ENCODE peak calls at places on chromosomes 1 and 21, in seven cellular contexts. B is astrocyte, F is GM12878, P is adipocyte, Y is ovary, K is iPS DF 6.9, R is AG04450. D is an unnamed sample.

GRCh38 chr1:911875-912739 is 11.6 kb upstream of the SAMD11 start:
- DNase-seq in Y (no peak), K (no peak), R (no peak), F (no peak), P (no peak), B (no peak), D (no peak)

GRCh38 chr1:36128126-36128904 is 3.3 kb upstream of the COL8A2 start:
- DNase-seq in R (no peak), P (no peak), K (no peak), F (no peak), B (peak; percentile 85), Y (no peak), D (no peak)

GRCh38 chr21:42214081-42214750 is 4.7 kb upstream of the ABCG1 start:
- DNase-seq in B (no peak), K (no peak), Y (no peak), R (no peak), P (no peak), F (no peak), D (no peak)

GRCh38 chr21:42595281-42596187 is 57.9 kb upstream of the PDE9A start:
- DNase-seq in P (no peak), F (no peak), B (no peak), R (no peak), Y (no peak), K (no peak), D (no peak)

GRCh38 chr21:46002841-46003574 is 21.4 kb downstream of the COL6A1 start:
- DNase-seq in R (no peak), K (no peak), F (no peak), P (no peak), B (no peak), Y (peak; percentile 24), D (no peak)

GRCh38 chr1:48018799-48019198 is 21.6 kb upstream of the TRABD2B start:
- DNase-seq in B (no peak), K (no peak), Y (no peak), F (no peak), P (no peak), R (no peak), D (no peak)

GRCh38 chr21:32306021-32306780 is 7.5 kb downstream of the MRAP start:
- DNase-seq in P (no peak), R (no peak), B (no peak), F (no peak), K (peak; percentile 83), Y (no peak), D (no peak)

GRCh38 chr1:12040457-12041051 is 21.3 kb downstream of the MIIP start:
- DNase-seq in P (peak; percentile 65), R (peak; percentile 86), K (no peak), B (peak; percentile 96), F (peak; percentile 79), Y (peak; percentile 46), D (no peak)

GRCh38 chr1:8020032-8020431 is 6.1 kb downstream of the ERRFI1 start:
- DNase-seq in F (no peak), K (no peak), B (peak; percentile 77), R (no peak), P (peak; percentile 52), Y (no peak), D (no peak)

GRCh38 chr1:22089134-22089571 is 36.6 kb downstream of the CDC42 start:
- DNase-seq in K (no peak), B (no peak), F (no peak), R (no peak), Y (no peak), P (no peak), D (no peak)

GRCh38 chr1:99650773-99651437 is 5.0 kb downstream of the PALMD start:
- DNase-seq in R (no peak), F (no peak), B (peak; percentile 64), Y (no peak), P (no peak), K (no peak), D (no peak)

GRCh38 chr1:50152236-50152635 is 43.5 kb downstream of the ELAVL4 start:
- DNase-seq in F (no peak), Y (no peak), K (no peak), B (no peak), R (no peak), P (no peak), D (no peak)

GRCh38 chr1:106747791-106748190 is 308.7 kb upstream of the PRMT6 start:
- DNase-seq in F (no peak), K (no peak), P (no peak), R (no peak), Y (no peak), B (no peak), D (no peak)

GRCh38 chr1:13737388-13737787 is 37.4 kb downstream of the PRDM2 start:
- DNase-seq in R (no peak), B (no peak), F (no peak), Y (no peak), K (no peak), P (no peak), D (no peak)

GRCh38 chr21:36321325-36322082 is 1.5 kb downstream of the MORC3 start:
- DNase-seq in K (no peak), Y (no peak), R (no peak), B (peak; percentile 10), P (peak; percentile 55), F (no peak), D (no peak)

GRCh38 chr1:67441183-67441582 is 11.0 kb upstream of the SERBP1 start:
- DNase-seq in P (peak; percentile 81), Y (peak; percentile 74), K (no peak), F (no peak), B (peak; percentile 48), R (no peak), D (no peak)

GRCh38 chr21:32813265-32813903 is 41.8 kb upstream of the PAXBP1 start:
- DNase-seq in P (no peak), B (no peak), Y (peak; percentile 55), R (no peak), F (no peak), K (no peak), D (no peak)

GRCh38 chr1:9293241-9293511 is 482 bp downstream of the SPSB1 start:
- DNase-seq in P (no peak), Y (no peak), K (no peak), B (no peak), R (no peak), F (no peak), D (no peak)

GRCh38 chr1:9291914-9292360 is 757 bp upstream of the SPSB1 start:
- DNase-seq in P (peak; percentile 75), F (no peak), K (no peak), B (peak; percentile 53), Y (peak; percentile 69), R (no peak), D (no peak)

GRCh38 chr1:9293512-9294439 is 1.1 kb downstream of the SPSB1 start:
- DNase-seq in P (peak; percentile 77), F (no peak), R (no peak), K (no peak), B (peak; percentile 75), Y (peak; percentile 46), D (peak; percentile 47)

GRCh38 chr1:9294440-9294773 is 1.7 kb downstream of the SPSB1 start:
- DNase-seq in P (peak; percentile 60), F (no peak), R (peak; percentile 72), Y (peak; percentile 50), B (peak; percentile 93), K (no peak), D (no peak)

GRCh38 chr1:9292361-9293240 is at the start of gene SPSB1:
- DNase-seq in Y (peak; percentile 80), B (peak; percentile 57), P (peak; percentile 91), F (no peak), R (no peak), K (no peak), D (peak; percentile 64)
- H3K9me3 ChIP-seq in Y (no peaks in the 10 kb centered on the region), B (peaks cover 4% of the 10 kb centered on the region), P (no peaks in the 10 kb centered on the region), F (no peaks in the 10 kb centered on the region), R (peaks cover 7% of the 10 kb centered on the region), K (no peaks in the 10 kb centered on the region), D (no peaks in the 10 kb centered on the region)

DNA sequence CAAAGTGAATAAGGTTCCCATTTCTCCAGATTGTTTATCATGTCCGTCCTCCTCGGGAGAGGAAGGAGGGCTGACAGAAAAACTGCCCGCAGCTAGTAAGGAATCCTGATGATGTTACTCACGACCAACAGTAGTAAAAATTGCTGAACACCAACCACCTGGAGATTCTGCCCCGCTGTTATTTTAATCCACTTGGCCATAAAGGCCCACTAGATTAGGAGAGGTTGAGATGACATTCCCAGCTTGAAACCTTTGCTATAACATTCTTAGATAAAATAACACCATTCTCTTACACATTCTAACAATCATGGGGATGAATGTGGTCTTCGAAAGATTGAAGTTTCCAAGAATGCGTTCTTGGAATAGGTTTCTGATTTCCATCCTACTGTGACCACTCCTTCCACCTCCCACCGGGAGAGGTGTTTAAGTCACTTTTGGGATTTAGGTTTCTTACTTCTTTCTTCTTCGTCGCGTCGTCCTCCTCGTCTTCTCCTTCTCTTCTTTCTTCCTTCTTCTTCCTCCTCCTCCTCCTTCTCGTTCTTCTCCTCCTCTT is 1.9 kb downstream of the CACHD1 start:
- DNase-seq in F (no peak), R (no peak), B (no peak), P (peak; percentile 52), K (no peak), Y (peak; percentile 20), D (no peak)
- H3K9me3 ChIP-seq in F (no peaks in the 10 kb centered on the region), R (no peaks in the 10 kb centered on the region), B (no peaks in the 10 kb centered on the region), P (no peaks in the 10 kb centered on the region), K (no peaks in the 10 kb centered on the region), Y (no peaks in the 10 kb centered on the region), D (no peaks in the 10 kb centered on the region)

GRCh38 chr1:88984553-88984945 is 7.9 kb downstream of the KYAT3 start:
- DNase-seq in B (no peak), F (no peak), P (no peak), R (no peak), K (no peak), Y (no peak), D (no peak)

GRCh38 chr1:88985692-88986091 is 6.7 kb downstream of the KYAT3 start:
- DNase-seq in P (no peak), K (no peak), Y (no peak), B (no peak), F (no peak), R (no peak), D (no peak)

GRCh38 chr1:88985033-88985432 is 7.4 kb downstream of the KYAT3 start:
- DNase-seq in P (peak; percentile 92), K (no peak), F (no peak), R (peak; percentile 59), Y (peak; percentile 50), B (peak; percentile 90), D (no peak)

GRCh38 chr1:88990426-88990825 is 2.0 kb downstream of the KYAT3 start:
- DNase-seq in K (no peak), R (no peak), F (no peak), Y (no peak), B (no peak), P (no peak), D (no peak)
- H3K9me3 ChIP-seq in K (no peaks in the 10 kb centered on the region), R (peaks cover 4% of the 10 kb centered on the region), F (no peaks in the 10 kb centered on the region), Y (no peaks in the 10 kb centered on the region), B (no peaks in the 10 kb centered on the region), P (no peaks in the 10 kb centered on the region), D (no peaks in the 10 kb centered on the region)

GRCh38 chr1:2861143-2861987 is 59.9 kb upstream of the TTC34 start:
- DNase-seq in P (no peak), F (no peak), K (no peak), R (no peak), Y (no peak), B (no peak), D (peak; percentile 4)
- H3K9me3 ChIP-seq in P (no peaks in the 10 kb centered on the region), F (no peaks in the 10 kb centered on the region), K (peaks cover 65% of the 10 kb centered on the region), R (peaks cover 100% of the 10 kb centered on the region), Y (no peaks in the 10 kb centered on the region), B (peaks cover 3% of the 10 kb centered on the region), D (no peaks in the 10 kb centered on the region)